ENCODE peak calls at places on chromosomes 16 and 17, in six cellular contexts. Z is lung, Y is uterus, N is BE2C, G is heart right ventricle, C is aorta. S is an unnamed sample.

GRCh38 chr17:77914440-77915254 is 43.9 kb upstream of the TNRC6C start:
- DNase-seq in C (no peak), G (no peak), N (no peak), Y (no peak), Z (no peak), S (peak; percentile 55)

GRCh38 chr17:63774141-63774981 is at the start of gene DDX42:
- DNase-seq in N (peak; percentile 95), Y (peak; percentile 39), Z (peak; percentile 91), C (peak; percentile 93), G (peak; percentile 92), S (peak; percentile 54)

GRCh38 chr17:78192616-78193015 is 5.5 kb downstream of the AFMID start:
- DNase-seq in Z (no peak), C (no peak), G (no peak), N (no peak), Y (no peak), S (no peak)

GRCh38 chr17:11336290-11336995 is 95.4 kb downstream of the SHISA6 start:
- DNase-seq in N (no peak), C (no peak), G (no peak), Z (no peak), Y (no peak), S (no peak)

GRCh38 chr17:71511266-71511995 is 609.4 kb upstream of the SOX9 start:
- DNase-seq in Y (no peak), G (no peak), Z (no peak), N (no peak), C (no peak), S (no peak)

GRCh38 chr16:86087561-86088230 is 188.7 kb downstream of the IRF8 start:
- DNase-seq in Z (no peak), C (no peak), G (no peak), Y (no peak), N (no peak), S (no peak)

GRCh38 chr17:1713878-1714487 is 3.8 kb upstream of the TLCD2 start:
- DNase-seq in C (peak; percentile 48), G (no peak), Y (peak; percentile 67), Z (no peak), N (peak; percentile 51), S (peak; percentile 55)

GRCh38 chr16:73015612-73016487 is 32.1 kb downstream of the ZFHX3 start:
- DNase-seq in Y (no peak), Z (peak; percentile 70), C (peak; percentile 35), G (no peak), N (no peak), S (no peak)

GRCh38 chr16:86137359-86137758 is 238.4 kb downstream of the IRF8 start:
- DNase-seq in Z (no peak), C (no peak), N (no peak), G (no peak), Y (no peak), S (no peak)

GRCh38 chr16:10172848-10173655 is 9.2 kb downstream of the GRIN2A start:
- DNase-seq in G (no peak), C (no peak), Y (no peak), Z (no peak), N (no peak), S (no peak)

GRCh38 chr16:89952551-89952950 is 4.0 kb downstream of the DEF8 start:
- DNase-seq in G (no peak), N (no peak), C (no peak), Z (no peak), Y (no peak), S (no peak)

GRCh38 chr16:371729-372521 is 1.6 kb upstream of the MRPL28 start:
- DNase-seq in N (peak; percentile 68), Z (no peak), G (no peak), Y (no peak), C (no peak), S (peak; percentile 57)

GRCh38 chr16:30049871-30050270 is 15.7 kb upstream of the ALDOA start:
- DNase-seq in N (no peak), G (no peak), Z (no peak), Y (no peak), C (no peak), S (no peak)

GRCh38 chr16:23424292-23424958 is 28.6 kb downstream of the COG7 start:
- DNase-seq in Z (peak; percentile 48), Y (no peak), C (no peak), N (no peak), G (no peak), S (no peak)

GRCh38 chr17:40819528-40820125 is 2.8 kb downstream of the KRT10 start:
- DNase-seq in Z (no peak), N (no peak), G (peak; percentile 51), C (no peak), Y (no peak), S (peak; percentile 7)

GRCh38 chr17:81132197-81132540 is 33.1 kb upstream of the PVALEF start:
- DNase-seq in N (no peak), Y (no peak), C (no peak), Z (no peak), G (no peak), S (no peak)

GRCh38 chr17:46212634-46213435 is 19.6 kb upstream of the KANSL1 start:
- DNase-seq in Z (peak; percentile 68), C (no peak), Y (peak; percentile 79), G (peak; percentile 83), N (peak; percentile 57), S (peak; percentile 86)

GRCh38 chr17:43528988-43529814 is 16.9 kb downstream of the ETV4 start:
- DNase-seq in N (no peak), G (no peak), Z (no peak), C (peak; percentile 27), Y (no peak), S (no peak)

GRCh38 chr17:73393962-73394361 is 82.2 kb upstream of the CDC42EP4 start:
- DNase-seq in G (no peak), N (peak; percentile 80), C (no peak), Y (no peak), Z (no peak), S (peak; percentile 66)

GRCh38 chr16:4481965-4482364 is 5.8 kb downstream of the HMOX2 start:
- DNase-seq in N (no peak), Y (no peak), G (no peak), Z (no peak), C (no peak), S (no peak)

GRCh38 chr17:49734666-49735490 is 27.1 kb upstream of the SLC35B1 start:
- DNase-seq in Y (no peak), C (no peak), G (no peak), Z (no peak), N (no peak), S (no peak)
- H3K4me1 ChIP-seq in Y (peaks cover 11% of the 10 kb centered on the region), C (peaks cover 3% of the 10 kb centered on the region), G (peaks cover 33% of the 10 kb centered on the region), Z (peaks cover 27% of the 10 kb centered on the region), N (peaks cover 7% of the 10 kb centered on the region), S (no peaks in the 10 kb centered on the region)

GRCh38 chr16:66548868-66549267 is 1.1 kb downstream of the TK2 start:
- DNase-seq in G (no peak), N (no peak), Y (no peak), C (no peak), Z (no peak), S (no peak)
- H3K4me3 ChIP-seq in G (peak overlapping the region; percentile 64), N (no peak overlapping the region), Y (peak overlapping the region; percentile 73), C (peak overlapping the region; percentile 90), Z (peak overlapping the region; percentile 74), S (peak overlapping the region; percentile 72)

GRCh38 chr16:66673691-66674090 is 22.9 kb downstream of the CMTM4 start:
- DNase-seq in N (no peak), Y (no peak), Z (no peak), G (no peak), C (no peak), S (no peak)
- H3K4me1 ChIP-seq in N (no peaks in the 10 kb centered on the region), Y (no peaks in the 10 kb centered on the region), Z (no peaks in the 10 kb centered on the region), G (no peaks in the 10 kb centered on the region), C (no peaks in the 10 kb centered on the region), S (no peaks in the 10 kb centered on the region)

GRCh38 chr16:3149193-3149530 is 14.3 kb downstream of the ZNF213 start:
- DNase-seq in Y (no peak), N (no peak), Z (no peak), G (no peak), C (peak; percentile 48), S (no peak)
- H3K4me3 ChIP-seq in Y (no peak overlapping the region), N (peak overlapping the region; percentile 68), Z (no peak overlapping the region), G (no peak overlapping the region), C (no peak overlapping the region), S (peak overlapping the region; percentile 61)

GRCh38 chr16:17276610-17277009 is 194.2 kb downstream of the XYLT1 start:
- DNase-seq in G (no peak), C (no peak), N (no peak), Z (no peak), Y (no peak), S (no peak)

GRCh38 chr16:17275076-17275732 is 195.6 kb downstream of the XYLT1 start:
- DNase-seq in Y (no peak), G (no peak), C (no peak), N (no peak), Z (no peak), S (no peak)

GRCh38 chr16:17275989-17276530 is 194.7 kb downstream of the XYLT1 start:
- DNase-seq in N (no peak), Z (no peak), Y (no peak), G (no peak), C (no peak), S (no peak)

GRCh38 chr16:17278988-17279387 is 191.8 kb downstream of the XYLT1 start:
- DNase-seq in C (no peak), Z (no peak), Y (no peak), N (no peak), G (no peak), S (no peak)

DNA sequence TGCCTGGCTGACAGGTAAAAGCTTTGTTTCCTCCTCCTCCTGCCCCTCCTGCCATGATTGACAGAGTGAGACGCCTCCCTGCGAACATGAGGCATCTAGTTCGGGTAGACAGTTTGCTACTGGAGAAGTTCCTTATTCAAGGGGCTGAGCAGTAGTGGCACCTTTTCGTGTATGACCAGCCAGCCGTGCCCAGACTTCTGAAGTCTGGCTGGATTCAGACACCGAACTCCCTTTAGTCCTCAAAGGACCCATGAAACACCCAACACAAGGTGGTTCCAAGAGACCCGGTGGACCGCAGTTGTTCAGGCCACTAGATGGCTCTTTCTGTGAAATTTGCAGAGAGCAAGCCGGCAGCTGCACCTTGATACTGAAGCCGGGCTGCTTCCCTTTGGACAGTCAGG is 192.8 kb downstream of the XYLT1 start:
- DNase-seq in Y (peak; percentile 52), C (peak; percentile 53), Z (no peak), G (peak; percentile 21), N (peak; percentile 46), S (no peak)
- H3K4me1 ChIP-seq in Y (no peaks in the 10 kb centered on the region), C (no peaks in the 10 kb centered on the region), Z (no peaks in the 10 kb centered on the region), G (no peaks in the 10 kb centered on the region), N (no peaks in the 10 kb centered on the region), S (no peaks in the 10 kb centered on the region)

S was measured in SJCRH30.